ENCODE peak calls at places on chromosomes 3 and 15, in eight cellular contexts. One of them, this sample, is unnamed.

GRCh38 chr15:62440310-62440709 is 275.2 kb upstream of the C2CD4B start:
- DNase-seq in NCI-H1105: no peak
- DNase-seq in stimulated activated CD4-positive, alpha-beta T cell treated with anti-CD3 and anti-CD28 coated beads, Interleukin-12 subunit alpha, Interleukin-12 subunit beta, amount 100 ng/mL, for 48 hours: no peak
- DNase-seq in choroid plexus epithelial cell: no peak
- DNase-seq in activated T-helper 1 cell treated with Interleukin-2 at 50 U/mL for 16 hours: no peak
- DNase-seq in NCI-H748 treated with DMSO at 0.1 percent for 48 hours: no peak
- DNase-seq in amniotic stem cell: no peak
- DNase-seq in NK-92 treated with Interleukin-12 subunit alpha and Interleukin-12 subunit beta, amount 100 ng/mL, for 24 hours: no peak
- DNase-seq in this sample: no peak

GRCh38 chr3:150421799-150422548 is 13.9 kb downstream of the TSC22D2 start:
- DNase-seq in NCI-H1105: no peak
- DNase-seq in stimulated activated CD4-positive, alpha-beta T cell treated with anti-CD3 and anti-CD28 coated beads, Interleukin-12 subunit alpha, Interleukin-12 subunit beta, amount 100 ng/mL, for 48 hours: no peak
- DNase-seq in choroid plexus epithelial cell: peak
- DNase-seq in activated T-helper 1 cell treated with Interleukin-2 at 50 U/mL for 16 hours: no peak
- DNase-seq in NCI-H748 treated with DMSO at 0.1 percent for 48 hours: no peak
- DNase-seq in amniotic stem cell: no peak
- DNase-seq in NK-92 treated with Interleukin-12 subunit alpha and Interleukin-12 subunit beta, amount 100 ng/mL, for 24 hours: no peak
- DNase-seq in this sample: peak

GRCh38 chr3:150345021-150345538 is 63.0 kb upstream of the TSC22D2 start:
- DNase-seq in NCI-H1105: no peak
- DNase-seq in stimulated activated CD4-positive, alpha-beta T cell treated with anti-CD3 and anti-CD28 coated beads, Interleukin-12 subunit alpha, Interleukin-12 subunit beta, amount 100 ng/mL, for 48 hours: no peak
- DNase-seq in choroid plexus epithelial cell: no peak
- DNase-seq in activated T-helper 1 cell treated with Interleukin-2 at 50 U/mL for 16 hours: no peak
- DNase-seq in NCI-H748 treated with DMSO at 0.1 percent for 48 hours: no peak
- DNase-seq in amniotic stem cell: no peak
- DNase-seq in NK-92 treated with Interleukin-12 subunit alpha and Interleukin-12 subunit beta, amount 100 ng/mL, for 24 hours: no peak
- DNase-seq in this sample: no peak

GRCh38 chr3:149877668-149878067 is 64.7 kb downstream of the RNF13 start:
- DNase-seq in NCI-H1105: no peak
- DNase-seq in stimulated activated CD4-positive, alpha-beta T cell treated with anti-CD3 and anti-CD28 coated beads, Interleukin-12 subunit alpha, Interleukin-12 subunit beta, amount 100 ng/mL, for 48 hours: no peak
- DNase-seq in choroid plexus epithelial cell: no peak
- DNase-seq in activated T-helper 1 cell treated with Interleukin-2 at 50 U/mL for 16 hours: no peak
- DNase-seq in NCI-H748 treated with DMSO at 0.1 percent for 48 hours: no peak
- DNase-seq in amniotic stem cell: no peak
- DNase-seq in NK-92 treated with Interleukin-12 subunit alpha and Interleukin-12 subunit beta, amount 100 ng/mL, for 24 hours: no peak
- DNase-seq in this sample: no peak

GRCh38 chr3:55226696-55227095 is 260.4 kb downstream of the WNT5A start:
- DNase-seq in NCI-H1105: no peak
- DNase-seq in stimulated activated CD4-positive, alpha-beta T cell treated with anti-CD3 and anti-CD28 coated beads, Interleukin-12 subunit alpha, Interleukin-12 subunit beta, amount 100 ng/mL, for 48 hours: no peak
- DNase-seq in choroid plexus epithelial cell: no peak
- DNase-seq in activated T-helper 1 cell treated with Interleukin-2 at 50 U/mL for 16 hours: no peak
- DNase-seq in NCI-H748 treated with DMSO at 0.1 percent for 48 hours: no peak
- DNase-seq in amniotic stem cell: no peak
- DNase-seq in NK-92 treated with Interleukin-12 subunit alpha and Interleukin-12 subunit beta, amount 100 ng/mL, for 24 hours: no peak
- DNase-seq in this sample: no peak

GRCh38 chr3:2236203-2236602 is 137.5 kb downstream of the CNTN4 start:
- DNase-seq in NCI-H1105: no peak
- DNase-seq in stimulated activated CD4-positive, alpha-beta T cell treated with anti-CD3 and anti-CD28 coated beads, Interleukin-12 subunit alpha, Interleukin-12 subunit beta, amount 100 ng/mL, for 48 hours: no peak
- DNase-seq in choroid plexus epithelial cell: no peak
- DNase-seq in activated T-helper 1 cell treated with Interleukin-2 at 50 U/mL for 16 hours: no peak
- DNase-seq in NCI-H748 treated with DMSO at 0.1 percent for 48 hours: no peak
- DNase-seq in amniotic stem cell: no peak
- DNase-seq in NK-92 treated with Interleukin-12 subunit alpha and Interleukin-12 subunit beta, amount 100 ng/mL, for 24 hours: no peak
- DNase-seq in this sample: no peak

GRCh38 chr3:12284591-12284990 is 4.3 kb upstream of the PPARG start:
- DNase-seq in NCI-H1105: no peak
- DNase-seq in stimulated activated CD4-positive, alpha-beta T cell treated with anti-CD3 and anti-CD28 coated beads, Interleukin-12 subunit alpha, Interleukin-12 subunit beta, amount 100 ng/mL, for 48 hours: no peak
- DNase-seq in choroid plexus epithelial cell: no peak
- DNase-seq in activated T-helper 1 cell treated with Interleukin-2 at 50 U/mL for 16 hours: no peak
- DNase-seq in NCI-H748 treated with DMSO at 0.1 percent for 48 hours: no peak
- DNase-seq in amniotic stem cell: no peak
- DNase-seq in NK-92 treated with Interleukin-12 subunit alpha and Interleukin-12 subunit beta, amount 100 ng/mL, for 24 hours: no peak
- DNase-seq in this sample: no peak

GRCh38 chr3:50611464-50612233 is at the start of gene CISH:
- DNase-seq in NCI-H1105: peak
- DNase-seq in stimulated activated CD4-positive, alpha-beta T cell treated with anti-CD3 and anti-CD28 coated beads, Interleukin-12 subunit alpha, Interleukin-12 subunit beta, amount 100 ng/mL, for 48 hours: peak
- DNase-seq in choroid plexus epithelial cell: peak
- DNase-seq in activated T-helper 1 cell treated with Interleukin-2 at 50 U/mL for 16 hours: peak
- DNase-seq in NCI-H748 treated with DMSO at 0.1 percent for 48 hours: peak
- DNase-seq in amniotic stem cell: peak
- DNase-seq in NK-92 treated with Interleukin-12 subunit alpha and Interleukin-12 subunit beta, amount 100 ng/mL, for 24 hours: peak
- DNase-seq in this sample: peak

GRCh38 chr15:35557544-35557943 is 11.6 kb upstream of the DPH6 start:
- DNase-seq in NCI-H1105: no peak
- DNase-seq in stimulated activated CD4-positive, alpha-beta T cell treated with anti-CD3 and anti-CD28 coated beads, Interleukin-12 subunit alpha, Interleukin-12 subunit beta, amount 100 ng/mL, for 48 hours: no peak
- DNase-seq in choroid plexus epithelial cell: peak
- DNase-seq in activated T-helper 1 cell treated with Interleukin-2 at 50 U/mL for 16 hours: no peak
- DNase-seq in NCI-H748 treated with DMSO at 0.1 percent for 48 hours: no peak
- DNase-seq in amniotic stem cell: peak
- DNase-seq in NK-92 treated with Interleukin-12 subunit alpha and Interleukin-12 subunit beta, amount 100 ng/mL, for 24 hours: no peak
- DNase-seq in this sample: peak

This sample was measured in iris pigment epithelial cell.